ENCODE peak calls at places on chromosomes 4 and X, in six cellular contexts. L, E, P, X, M and J are unnamed samples.

GRCh38 chrX:132489256-132490085 is 633 bp upstream of the MBNL3 start:
- DNase-seq in M (peak), L (peak), P (peak), X (peak), E (peak), J (peak)

GRCh38 chrX:109847257-109848187 is 114.5 kb upstream of the ACSL4 start:
- DNase-seq in P (peak), L (peak), M (no peak), E (no peak), X (peak), J (no peak)

GRCh38 chr4:151567056-151567455 is 158.1 kb downstream of the FHIP1A start:
- DNase-seq in L (no peak), P (no peak), E (no peak), M (no peak), X (no peak), J (no peak)

GRCh38 chrX:29299689-29300088 is 712.4 kb downstream of the IL1RAPL1 start:
- DNase-seq in M (no peak), P (peak), E (no peak), X (no peak), L (no peak), J (no peak)

GRCh38 chrX:108399427-108400165 is 38.6 kb downstream of the COL4A6 start:
- DNase-seq in P (peak), L (no peak), X (no peak), M (no peak), E (no peak), J (no peak)

GRCh38 chr4:98564847-98565246 is 93.6 kb downstream of the TSPAN5 start:
- DNase-seq in M (no peak), X (no peak), P (no peak), L (no peak), E (no peak), J (no peak)

GRCh38 chr4:55926610-55927009 is 22.1 kb upstream of the CEP135 start:
- DNase-seq in L (no peak), E (no peak), X (no peak), M (no peak), P (no peak), J (no peak)

GRCh38 chr4:72286185-72286584 is 254.4 kb downstream of the NPFFR2 start:
- DNase-seq in L (no peak), E (no peak), P (peak), X (no peak), M (no peak), J (no peak)

GRCh38 chr4:72448231-72448630 is 120.8 kb downstream of the ADAMTS3 start:
- DNase-seq in X (no peak), P (no peak), L (no peak), E (no peak), M (no peak), J (no peak)

GRCh38 chrX:136718091-136718490 is 62.6 kb downstream of the ARHGEF6 start:
- DNase-seq in P (no peak), X (no peak), E (no peak), L (no peak), M (no peak), J (no peak)

GRCh38 chr4:89598602-89599001 is 238.4 kb downstream of the SNCA start:
- DNase-seq in P (peak), L (no peak), E (no peak), M (no peak), X (no peak), J (no peak)

GRCh38 chrX:39983715-39984114 is 114.0 kb downstream of the BCOR start:
- DNase-seq in L (no peak), E (no peak), M (no peak), X (no peak), P (peak), J (no peak)

GRCh38 chr4:8182858-8183725 is 16.0 kb upstream of the SH3TC1 start:
- DNase-seq in L (peak), X (peak), E (peak), P (peak), M (no peak), J (peak)

GRCh38 chrX:40278340-40279090 is 180.8 kb upstream of the BCOR start:
- DNase-seq in L (no peak), M (no peak), E (no peak), X (no peak), P (no peak), J (no peak)

GRCh38 chr4:99763635-99764101 is 53.0 kb upstream of the DAPP1 start:
- DNase-seq in L (peak), E (peak), P (peak), X (peak), M (no peak), J (peak)

GRCh38 chr4:8830056-8830455 is 41.6 kb downstream of the HMX1 start:
- DNase-seq in E (no peak), X (no peak), M (no peak), L (no peak), P (no peak), J (no peak)

GRCh38 chr4:48640699-48641098 is 139.4 kb downstream of the FRYL start:
- DNase-seq in X (no peak), E (no peak), M (no peak), P (no peak), L (no peak), J (no peak)

GRCh38 chr4:176841730-176842129 is 49.0 kb upstream of the VEGFC start:
- DNase-seq in L (no peak), M (no peak), X (no peak), E (no peak), P (peak), J (no peak)

GRCh38 chr4:126264839-126265238 is 950.1 kb downstream of the FAT4 start:
- DNase-seq in X (no peak), P (peak), M (no peak), E (no peak), L (no peak), J (no peak)

GRCh38 chrX:38985945-38986344 is 184.7 kb downstream of the MID1IP1 start:
- DNase-seq in E (no peak), X (no peak), M (no peak), L (no peak), P (no peak), J (no peak)

GRCh38 chr4:119656986-119657635 is 28.5 kb upstream of the PDE5A start:
- DNase-seq in P (peak), X (no peak), M (no peak), E (no peak), L (no peak), J (no peak)

GRCh38 chr4:181538435-181538834 is 704.8 kb upstream of the TENM3 start:
- DNase-seq in M (no peak), X (no peak), P (no peak), E (no peak), L (no peak), J (no peak)

GRCh38 chr4:48635310-48635709 is 144.8 kb downstream of the FRYL start:
- DNase-seq in E (no peak), X (no peak), P (peak), L (no peak), M (no peak), J (no peak)

GRCh38 chrX:154380153-154380552 is 1.1 kb downstream of the EMD start:
- DNase-seq in P (peak), E (no peak), L (no peak), X (no peak), M (no peak), J (no peak)

GRCh38 chr4:14566518-14566917 is 435.8 kb upstream of the CPEB2 start:
- DNase-seq in M (no peak), P (peak), L (no peak), X (no peak), E (no peak), J (no peak)

GRCh38 chr4:115110191-115111166 is 2.9 kb downstream of the NDST4 start:
- DNase-seq in L (no peak), E (no peak), P (no peak), M (no peak), X (no peak), J (no peak)

GRCh38 chr4:115113382-115114106 is at the start of gene NDST4:
- DNase-seq in X (no peak), P (peak), L (peak), E (no peak), M (no peak), J (no peak)

GRCh38 chr4:115107411-115107810 is 6.0 kb downstream of the NDST4 start:
- DNase-seq in L (no peak), X (no peak), E (no peak), P (no peak), M (no peak), J (no peak)

GRCh38 chr4:115108850-115109249 is 4.6 kb downstream of the NDST4 start:
- DNase-seq in L (no peak), P (no peak), M (no peak), X (no peak), E (no peak), J (no peak)
- TF ChIP-seq CTCF in L (no peak), P (no peak), M (no peak), X (no peak), E (no peak), J (no peak)

DNA sequence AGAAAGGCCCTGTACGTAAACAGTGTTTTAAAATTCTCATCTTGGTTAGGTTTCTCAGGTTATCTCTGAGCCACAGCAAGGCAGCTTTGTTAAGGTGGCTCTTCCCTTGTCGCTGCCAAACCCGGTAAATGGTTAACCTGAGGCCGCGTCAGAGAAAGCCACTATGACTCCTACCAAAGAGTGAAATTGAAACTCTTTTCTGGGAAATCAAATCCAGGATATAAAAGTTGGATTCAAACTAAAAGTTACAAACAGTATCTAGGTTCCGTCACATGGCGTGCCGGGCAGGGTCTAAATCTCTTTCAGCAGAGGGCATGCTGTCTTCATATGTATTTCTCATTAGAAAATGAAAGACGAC is 433 bp downstream of the MMAA start:
- DNase-seq in E (peak), X (peak), P (peak), L (no peak), M (no peak), J (peak)
- TF ChIP-seq CTCF in E (no peak), X (no peak), P (no peak), L (no peak), M (no peak), J (no peak)

DNA sequence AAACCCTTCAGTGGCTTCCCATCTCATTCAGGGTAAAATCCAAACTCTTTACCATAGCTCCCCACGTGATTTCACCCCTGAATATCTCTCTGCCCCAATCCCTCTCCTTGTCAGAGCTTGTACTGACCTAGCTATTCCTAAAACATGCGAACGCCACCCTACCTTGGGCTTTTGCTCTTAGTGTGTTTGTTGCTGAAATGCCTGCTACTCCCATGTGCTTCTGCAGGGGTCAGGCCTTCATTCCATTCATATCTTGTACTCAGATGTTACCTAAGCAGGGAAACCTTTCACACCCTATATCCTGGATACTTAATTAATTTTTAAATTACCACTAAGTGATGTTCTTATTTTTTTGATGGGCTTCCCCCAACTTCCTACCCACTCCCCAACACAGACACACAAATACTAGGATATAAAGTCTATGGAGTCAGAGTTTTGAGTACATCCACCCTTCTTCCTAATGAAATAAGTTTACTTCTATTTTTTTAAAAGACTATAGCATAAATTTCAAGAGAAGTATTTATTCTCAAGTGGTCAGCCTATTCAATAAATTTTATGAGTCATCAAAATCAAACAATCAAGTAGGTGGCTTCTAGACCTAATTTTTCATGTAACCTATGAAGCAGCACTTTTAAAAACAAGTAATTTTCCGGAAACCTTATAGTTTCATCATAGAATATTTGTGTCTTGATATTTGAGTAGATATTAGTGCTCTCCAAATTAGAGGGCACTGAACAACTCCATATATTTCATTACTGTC is 189.4 kb downstream of the RAPGEF2 start:
- DNase-seq in L (no peak), P (no peak), M (peak), E (no peak), X (no peak), J (no peak)
- TF ChIP-seq CTCF in L (no peak), P (no peak), M (no peak), E (no peak), X (no peak), J (no peak)

GRCh38 chrX:122703762-122704161 is 480.3 kb upstream of the GRIA3 start:
- DNase-seq in L (no peak), M (no peak), X (no peak), P (peak), E (no peak), J (no peak)
- TF ChIP-seq CTCF in L (no peak), M (no peak), X (no peak), P (peak), E (no peak), J (no peak)

GRCh38 chr4:41174444-41174843 is 39.9 kb downstream of the APBB2 start:
- DNase-seq in X (no peak), M (no peak), L (no peak), P (peak), E (no peak), J (no peak)

GRCh38 chr4:41176357-41176756 is 38.0 kb downstream of the APBB2 start:
- DNase-seq in E (no peak), M (no peak), L (no peak), P (peak), X (no peak), J (no peak)

GRCh38 chr4:41179086-41179374 is 35.3 kb downstream of the APBB2 start:
- DNase-seq in X (no peak), L (no peak), P (no peak), E (no peak), M (no peak), J (no peak)

GRCh38 chr4:41178372-41179085 is 35.8 kb downstream of the APBB2 start:
- DNase-seq in E (no peak), P (peak), M (no peak), L (peak), X (no peak), J (no peak)

GRCh38 chr4:41177016-41177415 is 37.3 kb downstream of the APBB2 start:
- DNase-seq in M (no peak), E (no peak), X (no peak), L (no peak), P (peak), J (no peak)
- TF ChIP-seq CTCF in M (no peak), E (no peak), X (no peak), L (no peak), P (peak), J (no peak)

GRCh38 chrX:124392794-124393193 is 46.4 kb downstream of the SH2D1A start:
- DNase-seq in M (no peak), P (no peak), E (no peak), X (no peak), L (no peak), J (no peak)

GRCh38 chrX:124393238-124393637 is 46.9 kb downstream of the SH2D1A start:
- DNase-seq in P (no peak), M (no peak), E (no peak), L (no peak), X (no peak), J (no peak)

GRCh38 chrX:124393659-124394058 is 47.3 kb downstream of the SH2D1A start:
- DNase-seq in L (no peak), P (no peak), E (no peak), X (no peak), M (no peak), J (no peak)

GRCh38 chrX:124386401-124386800 is 40.0 kb downstream of the SH2D1A start:
- DNase-seq in M (no peak), P (no peak), E (no peak), L (no peak), X (no peak), J (no peak)

GRCh38 chrX:124388562-124388961 is 42.2 kb downstream of the SH2D1A start:
- DNase-seq in E (peak), P (peak), L (peak), M (peak), X (peak), J (peak)
- TF ChIP-seq CTCF in E (peak), P (peak), L (peak), M (peak), X (peak), J (peak)